ENCODE peak calls at places on chromosomes 11 and 22, in seven cellular contexts. P, W, B, V, F, C and T are unnamed samples.
A peak's percentile ranks its signal among the peaks of the same experiment; 100 is the strongest.

GRCh38 chr11:14119357-14119756 is 156.8 kb downstream of the SPON1 start:
- DNase-seq in P (no peak), F (no peak), C (no peak), B (no peak), V (no peak), W (no peak), T (no peak)

GRCh38 chr22:36252754-36253522 is at the start of gene APOL1:
- DNase-seq in C (no peak), B (peak; percentile 30), V (peak; percentile 63), F (peak; percentile 71), P (peak; percentile 85), W (peak; percentile 46), T (peak; percentile 84)

GRCh38 chr11:109984634-109985289 is 108.4 kb upstream of the ZC3H12C start:
- DNase-seq in F (no peak), V (no peak), P (no peak), C (no peak), B (no peak), W (no peak), T (no peak)

GRCh38 chr11:45158210-45158644 is 11.8 kb downstream of the PRDM11 start:
- DNase-seq in F (peak; percentile 44), W (peak; percentile 46), P (peak; percentile 72), V (no peak), C (no peak), B (peak; percentile 18), T (peak; percentile 70)

GRCh38 chr22:48503876-48504275 is 1323.8 kb downstream of the BRD1 start:
- DNase-seq in P (no peak), W (no peak), F (no peak), C (no peak), B (no peak), V (no peak), T (peak; percentile 31)

GRCh38 chr11:71563401-71563800 is 2.0 kb upstream of the KRTAP5-10 start:
- DNase-seq in P (no peak), C (no peak), V (no peak), B (peak; percentile 52), F (no peak), W (no peak), T (no peak)

GRCh38 chr11:22392561-22392960 is 54.4 kb downstream of the SLC17A6 start:
- DNase-seq in F (no peak), V (no peak), W (no peak), C (no peak), P (no peak), B (no peak), T (no peak)

GRCh38 chr11:1310772-1311468 is 1.5 kb upstream of the TOLLIP start:
- DNase-seq in W (no peak), P (no peak), F (no peak), V (no peak), C (no peak), B (no peak), T (peak; percentile 89)

GRCh38 chr11:97743205-97743742 is 1277.5 kb upstream of the CNTN5 start:
- DNase-seq in F (no peak), W (no peak), P (no peak), B (no peak), C (no peak), V (no peak), T (no peak)

GRCh38 chr11:117861151-117862018 is 15.1 kb downstream of the FXYD6 start:
- DNase-seq in C (peak; percentile 81), V (peak; percentile 24), F (no peak), W (no peak), P (peak; percentile 66), B (no peak), T (no peak)

GRCh38 chr22:26681395-26681821 is 24.0 kb downstream of the MIAT start:
- DNase-seq in B (no peak), P (no peak), V (no peak), F (no peak), C (no peak), W (no peak), T (peak; percentile 54)

GRCh38 chr11:2991477-2992233 is 474 bp downstream of the NAP1L4 start:
- DNase-seq in F (no peak), V (no peak), P (no peak), B (no peak), C (no peak), W (no peak), T (no peak)

GRCh38 chr11:120740424-120740823 is 228.9 kb downstream of the GRIK4 start:
- DNase-seq in F (no peak), V (no peak), P (no peak), C (no peak), B (no peak), W (no peak), T (no peak)

GRCh38 chr11:114187173-114187572 is 109.0 kb upstream of the NNMT start:
- DNase-seq in P (no peak), B (no peak), F (no peak), V (no peak), W (no peak), C (no peak), T (no peak)

GRCh38 chr22:46058591-46059519 is 81.9 kb upstream of the WNT7B start:
- DNase-seq in C (no peak), V (peak; percentile 25), W (peak; percentile 43), B (no peak), F (peak; percentile 9), P (peak; percentile 68), T (peak; percentile 81)

GRCh38 chr11:30917859-30918478 is 331.8 kb upstream of the MPPED2 start:
- DNase-seq in F (no peak), P (no peak), B (peak; percentile 35), W (no peak), V (no peak), C (no peak), T (no peak)

GRCh38 chr11:63919267-63920125 is 2.5 kb upstream of the RCOR2 start:
- DNase-seq in B (peak; percentile 79), F (peak; percentile 50), V (peak; percentile 51), P (no peak), W (no peak), C (no peak), T (no peak)

GRCh38 chr11:92306966-92307504 is 82.4 kb downstream of the FAT3 start:
- DNase-seq in P (no peak), C (no peak), V (no peak), F (no peak), B (no peak), W (no peak), T (no peak)

GRCh38 chr22:30802202-30803166 is 107.8 kb downstream of the OSBP2 start:
- DNase-seq in P (peak; percentile 80), C (no peak), F (peak; percentile 86), W (peak; percentile 77), V (peak; percentile 90), B (peak; percentile 92), T (peak; percentile 85)

GRCh38 chr22:44550666-44551491 is 52.8 kb upstream of the RTL6 start:
- DNase-seq in W (no peak), P (peak; percentile 96), F (peak; percentile 64), V (peak; percentile 37), C (no peak), B (no peak), T (no peak)

GRCh38 chr11:8652140-8652539 is 30.3 kb downstream of the TRIM66 start:
- DNase-seq in P (no peak), W (no peak), B (no peak), V (no peak), F (no peak), C (no peak), T (no peak)

GRCh38 chr11:126132319-126132718 is 69.7 kb upstream of the CDON start:
- DNase-seq in C (no peak), P (peak; percentile 75), B (no peak), W (no peak), F (no peak), V (peak; percentile 70), T (no peak)

GRCh38 chr11:67288452-67289225 is 464 bp upstream of the ANKRD13D start:
- DNase-seq in F (peak; percentile 92), V (peak; percentile 89), P (peak; percentile 96), B (peak; percentile 94), W (peak; percentile 85), C (no peak), T (peak; percentile 98)

GRCh38 chr11:67290801-67291200 is 1.7 kb downstream of the ANKRD13D start:
- DNase-seq in C (no peak), V (no peak), B (no peak), P (peak; percentile 71), F (no peak), W (no peak), T (peak; percentile 77)

GRCh38 chr11:67288198-67288451 is 978 bp upstream of the ANKRD13D start:
- DNase-seq in C (no peak), P (no peak), B (no peak), V (no peak), W (no peak), F (no peak), T (no peak)

GRCh38 chr11:67289226-67289650 is at the start of gene ANKRD13D:
- DNase-seq in P (peak; percentile 73), W (no peak), F (no peak), B (peak; percentile 88), C (no peak), V (peak; percentile 49), T (peak; percentile 94)

DNA sequence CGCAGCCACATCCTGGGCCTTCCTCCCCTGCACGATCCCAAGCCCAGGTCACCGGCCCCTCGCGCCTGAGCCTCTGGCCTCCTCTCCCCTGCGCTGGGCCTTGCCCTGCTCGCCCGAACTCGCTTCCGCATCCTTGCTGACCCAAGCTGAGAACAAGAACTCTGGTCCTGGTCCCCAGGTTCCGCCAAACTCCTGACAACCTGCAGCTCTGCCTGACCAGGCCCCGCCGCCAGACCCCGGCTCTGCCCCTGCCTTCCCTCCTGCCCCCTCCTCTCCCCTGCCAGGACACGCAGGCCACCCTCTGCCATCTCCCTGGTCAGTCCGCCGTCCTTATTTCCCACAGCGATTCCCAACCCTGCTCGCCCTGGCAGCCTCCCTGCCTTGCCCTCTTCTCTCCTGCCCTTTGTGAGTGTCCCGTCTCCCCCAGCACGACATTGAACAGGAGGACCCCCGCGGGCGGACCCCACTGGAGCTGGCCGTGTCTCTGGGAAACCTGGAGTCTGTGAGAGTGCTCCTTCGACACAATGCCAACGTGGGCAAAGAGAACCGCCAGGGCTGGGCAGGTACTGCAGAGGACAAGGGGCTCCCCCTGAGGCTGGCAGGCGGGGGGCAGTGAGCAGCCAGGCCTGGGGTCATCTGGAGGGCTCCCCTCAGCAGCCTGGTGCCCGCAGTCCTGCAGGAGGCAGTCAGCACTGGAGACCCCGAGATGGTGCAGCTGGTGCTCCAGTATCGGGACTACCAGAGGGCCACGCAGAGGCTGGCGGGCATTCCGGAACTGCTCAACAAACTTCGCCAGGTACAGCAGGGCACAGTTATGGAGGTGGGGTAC is 762 bp downstream of the ANKRD13D start:
- DNase-seq in F (no peak), P (peak; percentile 74), B (no peak), W (no peak), V (no peak), C (no peak), T (peak; percentile 93)
- TF ChIP-seq POLR2AphosphoS5 in F (no peak), P (no peak), B (no peak), W (no peak), V (no peak), C (no peak), T (peak; percentile 3)

GRCh38 chr11:70068345-70068744 is 9.8 kb upstream of the ANO1 start:
- DNase-seq in B (no peak), W (no peak), C (peak; percentile 85), F (no peak), V (no peak), P (peak; percentile 29), T (no peak)
- TF ChIP-seq CTCF in B (no peak), W (no peak), C (no peak), F (no peak), V (no peak), P (no peak), T (no peak)

GRCh38 chr11:35232961-35233360 is 94.0 kb downstream of the CD44 start:
- DNase-seq in B (no peak), P (no peak), V (no peak), W (no peak), F (no peak), C (no peak), T (no peak)
- TF ChIP-seq POLR2AphosphoS5 in B (no peak), P (no peak), V (no peak), W (no peak), F (no peak), C (no peak), T (no peak)

GRCh38 chr22:19818264-19819208 is 36.1 kb downstream of the GNB1L start:
- DNase-seq in F (no peak), V (peak; percentile 16), P (no peak), W (no peak), B (no peak), C (peak; percentile 93), T (no peak)
- TF ChIP-seq CTCF in F (no peak), V (no peak), P (no peak), W (no peak), B (peak; percentile 21), C (no peak), T (no peak)